ENCODE peak calls at places on chromosomes 6 and 20, in eight cellular contexts. X, B, E, W, G, M, L and H are unnamed samples. For H3K4me1, the result is how much of the 10 kb centered on the place peaks cover.

GRCh38 chr6:24848461-24848860 is 49.7 kb upstream of the ARMH2 start:
- DNase-seq in X (no peak), B (no peak), E (no peak), W (no peak), G (no peak), M (no peak), L (no peak), H (no peak)

GRCh38 chr20:8798505-8798904 is 270.4 kb upstream of the PLCB4 start:
- DNase-seq in X (no peak), B (no peak), E (no peak), W (no peak), G (peak), M (no peak), L (no peak), H (no peak)

GRCh38 chr6:44462335-44462734 is 74.8 kb downstream of the CDC5L start:
- DNase-seq in X (no peak), B (no peak), E (no peak), W (no peak), G (no peak), M (no peak), L (no peak), H (no peak)

GRCh38 chr6:145789443-145789842 is 25.2 kb downstream of the FBXO30 start:
- DNase-seq in X (no peak), B (no peak), E (no peak), W (no peak), G (no peak), M (no peak), L (no peak), H (no peak)

GRCh38 chr6:71181565-71181964 is 107.0 kb upstream of the OGFRL1 start:
- DNase-seq in X (no peak), B (no peak), E (no peak), W (peak), G (no peak), M (no peak), L (peak), H (no peak)

GRCh38 chr6:153130515-153131036 is 506 bp downstream of the RGS17 start:
- DNase-seq in X (no peak), B (no peak), E (no peak), W (no peak), G (peak), M (no peak), L (peak), H (no peak)

GRCh38 chr6:137978252-137978896 is 111.3 kb downstream of the TNFAIP3 start:
- DNase-seq in X (peak), B (no peak), E (no peak), W (no peak), G (no peak), M (no peak), L (peak), H (no peak)

GRCh38 chr20:19786311-19786710 is 28.3 kb downstream of the RIN2 start:
- DNase-seq in X (peak), B (no peak), E (no peak), W (no peak), G (peak), M (no peak), L (no peak), H (no peak)

GRCh38 chr6:41278699-41279405 is 7.6 kb downstream of the TREM1 start:
- DNase-seq in X (peak), B (peak), E (peak), W (peak), G (peak), M (peak), L (peak), H (peak)

GRCh38 chr6:53979468-53980067 is 131.7 kb upstream of the MLIP start:
- DNase-seq in X (no peak), B (no peak), E (peak), W (no peak), G (no peak), M (no peak), L (peak), H (no peak)

GRCh38 chr6:136990754-136991153 is 54.0 kb downstream of the IL20RA start:
- DNase-seq in X (no peak), B (no peak), E (no peak), W (no peak), G (no peak), M (no peak), L (no peak), H (no peak)

GRCh38 chr6:80214436-80215022 is 108.1 kb downstream of the BCKDHB start:
- DNase-seq in X (peak), B (no peak), E (peak), W (peak), G (peak), M (peak), L (peak), H (no peak)

GRCh38 chr20:50335866-50336265 is 145.2 kb downstream of the CEBPB start:
- DNase-seq in X (no peak), B (no peak), E (no peak), W (no peak), G (no peak), M (no peak), L (no peak), H (no peak)

DNA sequence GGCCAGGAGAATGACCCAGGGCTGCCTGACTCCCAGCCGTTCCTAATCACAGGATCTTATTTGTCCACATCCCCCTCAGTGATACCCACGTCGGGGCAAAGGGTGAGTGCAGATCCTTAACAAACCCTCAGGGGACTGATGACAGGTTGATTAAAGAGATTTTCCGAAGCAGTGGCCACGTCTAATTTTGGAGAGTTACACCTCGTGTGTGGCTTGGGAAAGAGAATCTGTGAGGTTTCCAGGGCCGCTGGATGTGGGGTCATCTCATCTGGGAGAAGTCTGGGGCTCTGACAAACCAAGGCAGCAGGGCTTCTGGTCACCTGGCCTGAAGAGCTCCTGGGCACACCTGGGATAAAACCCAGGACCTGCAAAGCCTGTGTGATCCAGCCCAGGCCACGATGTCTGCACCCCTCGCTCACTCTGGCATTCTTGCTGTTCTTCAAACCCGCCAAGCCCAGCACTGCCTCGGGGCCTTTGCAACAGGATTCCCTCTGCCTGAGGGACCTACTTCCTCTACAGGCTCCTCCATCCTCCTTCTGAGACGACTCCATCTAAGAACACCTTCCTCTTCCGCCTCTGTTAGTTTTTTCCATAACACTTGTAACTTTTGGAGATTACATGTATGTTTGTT is 4.7 kb downstream of the JPH2 start:
- DNase-seq in X (no peak), B (no peak), E (no peak), W (no peak), G (no peak), M (no peak), L (no peak), H (no peak)
- H3K4me1 ChIP-seq in X (under half), B (under half), E (under half), W (under half), G (under half), M (under half), L (under half), H (under half)

DNA sequence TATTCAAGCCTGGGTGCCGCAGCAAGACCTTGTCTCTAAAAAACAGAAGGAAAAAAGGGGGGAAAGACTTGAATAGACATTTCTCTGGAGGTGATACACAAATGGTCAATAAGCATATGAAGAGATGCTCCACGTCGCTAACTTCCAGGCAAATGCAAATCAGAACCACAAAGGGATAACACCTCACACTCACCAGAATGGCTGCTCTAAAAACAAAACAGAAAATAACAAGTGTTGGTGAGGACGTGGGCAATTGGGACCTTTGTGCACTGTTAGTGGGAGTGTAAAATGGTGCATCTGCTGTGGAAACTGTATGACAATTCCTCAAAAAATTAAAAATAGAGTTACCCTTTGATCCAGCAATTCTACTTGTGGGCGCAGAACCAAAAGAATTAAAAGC is 48.4 kb upstream of the TULP1 start:
- DNase-seq in X (no peak), B (no peak), E (no peak), W (no peak), G (no peak), M (no peak), L (no peak), H (no peak)
- H3K4me1 ChIP-seq in X (under half), B (under half), E (under half), W (under half), G (under half), M (under half), L (under half), H (under half)

GRCh38 chr6:766625-767024 is 73.7 kb upstream of the EXOC2 start:
- DNase-seq in X (no peak), B (no peak), E (no peak), W (no peak), G (no peak), M (no peak), L (no peak), H (no peak)
- H3K4me1 ChIP-seq in X (under half), B (under half), E (under half), W (under half), G (under half), M (under half), L (under half), H (under half)

GRCh38 chr20:15924556-15924955 is 648.7 kb downstream of the KIF16B start:
- DNase-seq in X (no peak), B (no peak), E (no peak), W (no peak), G (no peak), M (no peak), L (no peak), H (no peak)

GRCh38 chr20:15922556-15922955 is 650.7 kb downstream of the KIF16B start:
- DNase-seq in X (no peak), B (no peak), E (no peak), W (no peak), G (no peak), M (no peak), L (no peak), H (no peak)

GRCh38 chr20:15919118-15919517 is 654.1 kb downstream of the KIF16B start:
- DNase-seq in X (no peak), B (no peak), E (no peak), W (no peak), G (no peak), M (no peak), L (no peak), H (no peak)

GRCh38 chr20:15925376-15925775 is 647.9 kb downstream of the KIF16B start:
- DNase-seq in X (no peak), B (no peak), E (no peak), W (no peak), G (no peak), M (no peak), L (no peak), H (no peak)

GRCh38 chr20:15923030-15923776 is 650.0 kb downstream of the KIF16B start:
- DNase-seq in X (no peak), B (no peak), E (no peak), W (no peak), G (no peak), M (no peak), L (no peak), H (no peak)
- H3K4me1 ChIP-seq in X (under half), B (under half), E (under half), W (under half), G (under half), M (under half), L (under half), H (under half)

GRCh38 chr20:23080521-23080920 is 5.6 kb downstream of the CD93 start:
- DNase-seq in X (no peak), B (no peak), E (no peak), W (no peak), G (no peak), M (no peak), L (no peak), H (no peak)

GRCh38 chr20:23083553-23084220 is 2.4 kb downstream of the CD93 start:
- DNase-seq in X (no peak), B (no peak), E (no peak), W (no peak), G (no peak), M (no peak), L (no peak), H (no peak)

GRCh38 chr20:23082846-23083552 is 3.1 kb downstream of the CD93 start:
- DNase-seq in X (no peak), B (peak), E (no peak), W (no peak), G (peak), M (peak), L (no peak), H (no peak)

GRCh38 chr20:23079926-23080325 is 6.2 kb downstream of the CD93 start:
- DNase-seq in X (no peak), B (no peak), E (no peak), W (no peak), G (no peak), M (no peak), L (no peak), H (no peak)

GRCh38 chr20:23081263-23081811 is 4.8 kb downstream of the CD93 start:
- DNase-seq in X (no peak), B (no peak), E (no peak), W (no peak), G (no peak), M (no peak), L (no peak), H (no peak)
- H3K4me1 ChIP-seq in X (under half), B (half or more), E (under half), W (under half), G (under half), M (under half), L (under half), H (under half)

DNA sequence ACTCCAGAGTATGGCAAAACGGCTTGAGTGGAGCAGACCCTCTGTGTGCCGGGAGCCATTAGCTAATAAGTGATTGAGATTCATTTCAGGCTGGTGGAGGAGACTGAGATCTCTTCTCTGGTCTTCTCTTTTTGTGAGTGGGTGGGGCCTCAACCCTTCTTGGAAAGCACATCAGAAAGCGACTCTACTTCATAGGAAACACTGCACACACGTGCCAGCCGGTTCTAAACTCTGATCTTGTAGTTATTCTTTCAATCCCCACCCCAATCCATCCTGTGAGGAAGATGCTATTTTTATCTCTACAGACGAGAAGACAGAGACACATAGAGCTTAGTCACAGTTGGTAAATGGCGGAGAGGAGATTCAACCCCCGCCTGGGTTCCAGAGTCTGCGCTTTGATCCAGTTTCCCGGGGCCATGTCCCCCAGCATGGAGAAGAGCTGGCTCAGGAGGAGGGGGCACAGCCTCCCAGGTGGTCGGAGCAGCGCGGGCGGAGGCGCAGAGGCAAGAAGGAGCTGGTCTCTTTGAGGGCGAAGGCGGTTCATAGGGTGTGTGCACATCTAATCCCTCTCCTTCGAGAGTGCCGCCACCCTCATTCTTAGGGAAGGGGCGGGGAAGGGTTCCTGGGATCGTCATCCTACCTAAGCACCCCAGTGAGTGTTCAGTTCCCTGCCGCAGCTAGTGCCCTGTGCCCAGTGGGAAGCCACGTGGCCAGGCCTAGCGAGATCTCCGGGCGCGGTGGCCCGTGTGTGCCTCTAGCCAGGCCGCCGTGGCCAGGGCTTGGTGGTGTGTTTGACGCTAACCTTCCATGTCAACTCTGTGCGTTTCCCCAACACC is 49.0 kb upstream of the TAGAP start:
- DNase-seq in X (peak), B (no peak), E (no peak), W (no peak), G (no peak), M (no peak), L (no peak), H (no peak)
- H3K4me1 ChIP-seq in X (under half), B (under half), E (under half), W (under half), G (under half), M (under half), L (under half), H (under half)

DNA sequence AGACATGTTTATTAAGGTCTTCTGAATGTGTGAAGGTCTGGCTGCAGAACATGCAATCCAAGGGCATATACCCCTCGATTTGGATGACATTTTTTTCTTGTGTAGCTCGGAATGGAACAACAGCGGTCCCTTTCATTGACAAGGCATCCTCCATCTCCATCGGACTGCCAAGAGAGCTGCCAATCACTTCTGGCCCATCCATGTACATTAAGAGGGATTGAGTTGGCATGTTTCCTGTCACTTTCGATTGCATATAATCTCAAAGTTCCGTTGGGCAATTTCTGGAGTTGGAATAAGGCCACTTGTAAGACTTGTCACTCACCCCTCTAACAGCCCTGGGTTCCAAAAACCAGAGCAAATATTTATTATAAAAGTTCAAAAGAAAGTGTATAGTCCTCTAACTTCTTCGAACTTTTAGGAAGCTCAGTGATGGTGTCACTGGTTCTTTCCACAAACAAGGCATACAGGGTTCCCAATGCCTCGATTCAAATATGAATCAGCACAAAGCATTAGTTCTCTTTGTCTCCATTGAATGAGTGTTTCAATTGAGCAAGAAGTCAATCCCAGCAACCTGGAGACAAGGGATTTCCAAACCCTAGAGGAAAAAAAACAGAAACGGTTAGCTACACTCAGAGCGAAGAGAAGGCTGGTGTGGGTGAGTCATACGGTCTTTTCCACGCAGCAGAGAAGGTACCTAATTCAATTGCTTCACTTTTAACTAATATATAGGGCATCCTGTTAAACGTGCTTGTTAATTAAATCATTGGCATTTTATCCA is 10.9 kb downstream of the ZNF217 start:
- DNase-seq in X (no peak), B (no peak), E (peak), W (no peak), G (peak), M (no peak), L (peak), H (peak)
- H3K4me1 ChIP-seq in X (under half), B (half or more), E (half or more), W (under half), G (under half), M (half or more), L (under half), H (half or more)

DNA sequence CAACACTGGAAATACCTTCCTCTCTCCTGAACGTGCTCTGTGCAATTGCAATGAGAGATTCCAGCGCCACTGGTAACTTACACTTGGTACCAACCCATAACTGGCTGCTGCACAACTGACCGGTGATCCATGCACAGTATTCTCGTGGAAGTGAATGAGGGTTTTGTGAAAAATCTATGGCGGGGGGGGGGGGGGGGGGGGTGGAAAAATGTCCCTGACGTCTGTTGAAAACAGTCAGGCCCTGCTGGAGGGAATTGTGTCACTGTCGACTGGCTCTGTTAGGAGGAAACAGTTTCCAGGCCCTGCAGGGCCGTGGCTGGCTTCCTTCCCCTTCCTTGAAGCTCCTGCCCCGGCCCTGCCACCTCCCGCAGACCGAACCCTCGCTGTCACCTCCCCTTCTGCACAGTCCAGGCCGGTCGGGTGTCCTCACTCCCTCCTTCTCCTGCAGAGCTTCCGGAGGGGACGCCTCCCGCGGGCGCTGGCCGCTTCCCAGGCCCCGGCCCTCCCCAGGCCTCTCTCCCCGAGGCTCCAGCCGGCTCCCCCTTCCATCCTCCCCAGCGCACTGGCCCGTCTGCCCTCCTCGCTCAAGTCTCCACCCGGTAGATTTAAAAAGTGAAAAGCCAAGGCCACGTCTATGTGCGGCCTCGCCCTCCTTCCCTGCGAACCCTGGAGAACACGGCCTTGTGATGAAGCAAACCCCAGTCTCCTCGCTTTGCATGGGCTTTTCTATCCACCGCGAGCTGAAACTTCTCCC is 265.6 kb upstream of the QKI start:
- DNase-seq in X (no peak), B (no peak), E (no peak), W (no peak), G (peak), M (no peak), L (no peak), H (no peak)
- H3K4me1 ChIP-seq in X (under half), B (under half), E (under half), W (under half), G (under half), M (under half), L (under half), H (under half)